ENCODE peak calls at places on chromosomes 2 and 18, in six cellular contexts. D is lower leg skin, W is breast epithelium, M is body of pancreas, E is A549, S is HCT116. N is an unnamed sample.

GRCh38 chr2:24342110-24342910 is 18.0 kb downstream of the ITSN2 start:
- DNase-seq in M (no peak), E (no peak), S (no peak), W (no peak), D (no peak), N (no peak)

GRCh38 chr2:230439590-230439989 is 23.6 kb downstream of the SP100 start:
- DNase-seq in W (no peak), M (no peak), D (no peak), E (no peak), S (no peak), N (peak; percentile 8)

GRCh38 chr2:222319576-222320440 is 21.0 kb upstream of the PAX3 start:
- DNase-seq in D (no peak), M (no peak), E (peak; percentile 39), W (no peak), S (no peak), N (no peak)

GRCh38 chr18:31679806-31680793 is 4.3 kb downstream of the B4GALT6 start:
- DNase-seq in M (no peak), E (no peak), S (no peak), D (no peak), W (no peak), N (no peak)

GRCh38 chr18:22194151-22194598 is 24.8 kb downstream of the GATA6 start:
- DNase-seq in D (no peak), E (no peak), S (no peak), M (peak; percentile 47), W (no peak), N (peak; percentile 79)

GRCh38 chr18:64546451-64546850 is 397.6 kb upstream of the LINC00305 start:
- DNase-seq in W (no peak), M (no peak), S (no peak), E (no peak), D (no peak), N (no peak)

GRCh38 chr2:119112230-119112629 is 46.3 kb downstream of the C1QL2 start:
- DNase-seq in E (no peak), M (no peak), S (no peak), W (no peak), D (no peak), N (no peak)

GRCh38 chr18:490024-490366 is 10.5 kb downstream of the COLEC12 start:
- DNase-seq in W (no peak), M (no peak), D (no peak), E (no peak), S (no peak), N (no peak)

GRCh38 chr2:99597616-99598015 is 107.8 kb upstream of the REV1 start:
- DNase-seq in D (no peak), W (no peak), S (no peak), M (no peak), E (no peak), N (no peak)

DNA sequence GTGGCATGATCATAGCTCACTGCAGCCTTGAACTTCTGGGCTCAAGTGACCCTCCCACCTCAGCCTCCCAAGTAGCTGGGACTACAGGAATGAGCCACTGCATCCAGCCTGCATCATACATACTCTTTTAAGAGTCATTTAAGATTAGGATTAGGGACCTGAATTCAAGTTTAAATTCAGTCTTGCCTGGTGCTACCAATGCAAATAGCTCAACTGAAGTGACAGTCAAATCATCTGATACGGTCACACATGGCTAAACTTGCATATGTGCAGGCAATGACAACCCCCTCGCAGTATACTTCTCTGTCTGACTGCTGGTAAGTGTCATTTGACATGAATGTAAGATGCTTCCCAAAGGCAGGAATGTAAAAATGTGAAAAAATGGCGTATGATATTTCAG is 31.8 kb upstream of the TMEM131 start:
- DNase-seq in M (no peak), S (no peak), W (no peak), D (no peak), E (no peak), N (no peak)
- TF ChIP-seq POLR2A in M (no peak), S (no peak), W (no peak), D (no peak), E (no peak), N (no peak)

GRCh38 chr2:158969717-158970521 is 1.5 kb downstream of the TANC1 start:
- DNase-seq in M (peak; percentile 59), S (no peak), E (peak; percentile 30), D (no peak), W (peak; percentile 58), N (peak; percentile 41)

GRCh38 chr2:158967731-158968395 is 577 bp upstream of the TANC1 start:
- DNase-seq in E (peak; percentile 52), W (peak; percentile 52), D (no peak), M (peak; percentile 50), S (no peak), N (peak; percentile 45)

GRCh38 chr2:158967114-158967730 is 1.2 kb upstream of the TANC1 start:
- DNase-seq in E (no peak), M (no peak), D (no peak), S (no peak), W (no peak), N (peak; percentile 27)

GRCh38 chr2:158969162-158969716 is 799 bp downstream of the TANC1 start:
- DNase-seq in D (no peak), E (no peak), W (no peak), S (no peak), M (no peak), N (peak; percentile 45)

GRCh38 chr2:158968396-158969161 is at the start of gene TANC1:
- DNase-seq in S (peak; percentile 74), M (peak; percentile 95), W (peak; percentile 93), E (peak; percentile 90), D (peak; percentile 91), N (peak; percentile 90)
- TF ChIP-seq POLR2A in S (peak; percentile 72), M (peak; percentile 91), W (peak; percentile 48), E (peak; percentile 71), D (peak; percentile 65), N (peak; percentile 80)

DNA sequence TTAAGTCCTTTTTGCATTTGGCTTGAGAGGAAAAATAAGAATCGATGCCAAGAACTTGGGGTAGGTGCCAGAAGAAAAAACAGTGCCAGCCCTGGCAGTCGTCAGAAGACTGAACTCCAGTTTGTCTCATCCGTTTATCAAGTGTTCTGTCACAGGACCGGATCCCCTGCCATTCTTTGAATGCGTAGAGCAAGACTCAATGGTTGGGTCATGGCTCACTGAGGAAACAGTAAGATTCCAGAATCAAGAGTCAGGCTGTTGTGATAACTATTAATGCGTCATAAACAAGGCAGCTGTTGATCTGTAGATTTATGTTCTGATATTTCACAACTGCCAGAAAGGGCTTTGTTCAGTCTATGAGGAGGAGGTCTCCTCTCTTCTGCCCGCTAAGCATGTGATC is 133.1 kb downstream of the GFPT1 start:
- DNase-seq in E (peak; percentile 99), D (peak; percentile 80), S (no peak), W (no peak), M (no peak), N (no peak)
- TF ChIP-seq POLR2A in E (no peak), D (no peak), S (no peak), W (no peak), M (no peak), N (no peak)

DNA sequence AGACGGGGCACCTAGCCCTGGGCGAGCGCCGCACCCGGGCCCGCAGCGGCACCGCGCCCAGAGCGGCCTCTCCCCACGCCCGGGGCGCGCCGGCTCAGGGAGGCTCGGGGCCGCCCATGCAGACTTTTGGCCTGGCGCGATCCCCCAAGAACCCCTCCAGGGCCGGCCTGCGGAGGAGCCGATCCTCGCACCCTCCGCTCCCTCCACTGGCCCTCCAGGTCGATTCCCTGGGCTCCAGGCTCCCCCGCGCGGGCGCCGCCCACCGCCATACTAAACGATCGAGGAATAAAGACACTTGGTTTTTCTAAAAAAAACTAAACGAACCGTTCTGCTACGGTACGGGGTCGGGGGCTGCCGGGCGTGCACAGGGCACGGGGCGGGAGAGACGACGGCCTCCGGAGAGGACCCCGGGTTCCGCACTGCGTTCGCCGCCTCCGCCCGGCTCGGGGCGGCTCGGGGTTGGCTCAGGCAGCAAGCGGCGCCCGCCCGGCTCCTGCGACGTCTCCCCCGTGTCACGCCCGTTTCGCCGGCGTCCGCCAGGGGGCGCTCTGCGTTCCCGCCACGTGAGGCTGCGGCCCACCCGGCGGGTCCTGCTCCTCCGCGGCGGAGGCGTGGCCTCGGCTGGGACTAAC is 366 bp upstream of the KHK start:
- DNase-seq in W (peak; percentile 95), S (peak; percentile 77), E (peak; percentile 95), D (peak; percentile 93), M (peak; percentile 96), N (peak; percentile 95)
- TF ChIP-seq POLR2A in W (peak; percentile 34), S (peak; percentile 32), E (peak; percentile 41), D (no peak), M (peak; percentile 77), N (peak; percentile 57)

N was measured in erythroblast.